ENCODE peak calls at places on chromosome 17, in four cellular contexts. R is Caco-2, B is GM20000, I is ovary. W is an unnamed sample.

GRCh38 chr17:79819534-79820276 is 19.5 kb downstream of the CBX4 start:
- DNase-seq in R (no peak), B (no peak), I (no peak), W (no peak)

GRCh38 chr17:6064855-6065254 is 5.3 kb upstream of the WSCD1 start:
- DNase-seq in R (no peak), B (no peak), I (no peak), W (no peak)

GRCh38 chr17:41910701-41911391 is 7.9 kb downstream of the ACLY start:
- DNase-seq in R (no peak), B (no peak), I (no peak), W (no peak)

GRCh38 chr17:79691931-79692330 is 38.8 kb upstream of the ENPP7 start:
- DNase-seq in R (no peak), B (no peak), I (peak; percentile 47), W (no peak)

GRCh38 chr17:41553176-41553575 is 18.7 kb downstream of the KRT9 start:
- DNase-seq in R (no peak), B (no peak), I (no peak), W (no peak)

GRCh38 chr17:70080541-70081347 is 5.7 kb downstream of the KCNJ16 start:
- DNase-seq in R (no peak), B (no peak), I (no peak), W (no peak)

GRCh38 chr17:45906927-45907622 is 12.7 kb downstream of the MAPT start:
- DNase-seq in R (no peak), B (no peak), I (no peak), W (no peak)

GRCh38 chr17:32518856-32519768 is 32.3 kb downstream of the CDK5R1 start:
- DNase-seq in R (no peak), B (peak; percentile 77), I (peak; percentile 47), W (peak; percentile 69)

GRCh38 chr17:77140878-77141767 is at the start of gene SEC14L1:
- DNase-seq in R (peak; percentile 61), B (peak; percentile 28), I (peak; percentile 59), W (peak; percentile 35)

GRCh38 chr17:47982091-47982617 is 11.2 kb downstream of the CDK5RAP3 start:
- DNase-seq in R (no peak), B (no peak), I (no peak), W (no peak)

GRCh38 chr17:67095803-67096202 is 51.4 kb downstream of the CACNG1 start:
- DNase-seq in R (no peak), B (no peak), I (no peak), W (no peak)

GRCh38 chr17:50908140-50908859 is 42.1 kb upstream of the TOB1 start:
- DNase-seq in R (no peak), B (no peak), I (no peak), W (no peak)

GRCh38 chr17:10744509-10745000 is 14.7 kb upstream of the TMEM220 start:
- DNase-seq in R (peak; percentile 31), B (no peak), I (no peak), W (no peak)

GRCh38 chr17:19533718-19534561 is at the start of gene SLC47A1:
- DNase-seq in R (peak; percentile 28), B (peak; percentile 52), I (no peak), W (peak; percentile 55)

GRCh38 chr17:57440522-57441269 is 184.4 kb downstream of the MSI2 start:
- DNase-seq in R (no peak), B (peak; percentile 65), I (peak; percentile 80), W (peak; percentile 69)
- TF ChIP-seq CTCF in R (no peak), B (peak; percentile 87), I (peak; percentile 86), W (peak; percentile 51)

DNA sequence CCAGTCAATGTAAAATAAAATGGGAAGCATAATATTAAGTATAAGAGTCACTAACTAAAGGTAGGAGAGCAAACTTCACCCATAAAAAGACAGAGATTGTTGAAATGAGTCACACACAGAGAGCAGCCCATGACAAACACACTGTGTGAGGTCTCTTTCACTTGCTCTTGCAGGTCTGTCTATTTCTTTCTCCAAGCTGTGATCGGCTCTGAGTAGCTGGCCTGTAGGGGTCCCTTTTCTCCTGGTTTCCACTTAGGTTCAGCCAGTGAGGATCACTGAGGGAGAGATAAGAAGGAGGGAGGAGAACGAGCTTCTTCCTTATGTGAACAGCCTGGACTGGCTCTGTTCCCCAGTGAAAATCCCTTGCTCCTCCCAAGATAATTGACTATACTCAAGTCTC is 133.7 kb upstream of the HS3ST3A1 start:
- DNase-seq in R (no peak), B (no peak), I (no peak), W (no peak)
- TF ChIP-seq CTCF in R (no peak), B (no peak), I (no peak), W (no peak)

GRCh38 chr17:81120149-81120484 is 45.2 kb upstream of the PVALEF start:
- DNase-seq in R (no peak), B (no peak), I (no peak), W (no peak)

GRCh38 chr17:81123052-81124048 is 42.0 kb upstream of the PVALEF start:
- DNase-seq in R (no peak), B (no peak), I (no peak), W (no peak)

GRCh38 chr17:81120695-81121621 is 44.3 kb upstream of the PVALEF start:
- DNase-seq in R (peak; percentile 39), B (no peak), I (no peak), W (no peak)

GRCh38 chr17:81124377-81124776 is 40.9 kb upstream of the PVALEF start:
- DNase-seq in R (no peak), B (no peak), I (no peak), W (no peak)

GRCh38 chr17:81121841-81122733 is 43.2 kb upstream of the PVALEF start:
- DNase-seq in R (no peak), B (no peak), I (no peak), W (no peak)
- TF ChIP-seq CTCF in R (no peak), B (no peak), I (no peak), W (no peak)

GRCh38 chr17:82126479-82127314 is 28.7 kb upstream of the FASN start:
- DNase-seq in R (no peak), B (no peak), I (no peak), W (no peak)

GRCh38 chr17:82127315-82127595 is 29.2 kb upstream of the FASN start:
- DNase-seq in R (no peak), B (no peak), I (no peak), W (no peak)

GRCh38 chr17:82128287-82128686 is 30.3 kb upstream of the FASN start:
- DNase-seq in R (no peak), B (no peak), I (no peak), W (no peak)

GRCh38 chr17:82127704-82128103 is 29.7 kb upstream of the FASN start:
- DNase-seq in R (no peak), B (no peak), I (no peak), W (no peak)

GRCh38 chr17:82129095-82129494 is 31.1 kb upstream of the FASN start:
- DNase-seq in R (no peak), B (no peak), I (no peak), W (no peak)
- TF ChIP-seq CTCF in R (no peak), B (peak; percentile 2), I (no peak), W (no peak)

DNA sequence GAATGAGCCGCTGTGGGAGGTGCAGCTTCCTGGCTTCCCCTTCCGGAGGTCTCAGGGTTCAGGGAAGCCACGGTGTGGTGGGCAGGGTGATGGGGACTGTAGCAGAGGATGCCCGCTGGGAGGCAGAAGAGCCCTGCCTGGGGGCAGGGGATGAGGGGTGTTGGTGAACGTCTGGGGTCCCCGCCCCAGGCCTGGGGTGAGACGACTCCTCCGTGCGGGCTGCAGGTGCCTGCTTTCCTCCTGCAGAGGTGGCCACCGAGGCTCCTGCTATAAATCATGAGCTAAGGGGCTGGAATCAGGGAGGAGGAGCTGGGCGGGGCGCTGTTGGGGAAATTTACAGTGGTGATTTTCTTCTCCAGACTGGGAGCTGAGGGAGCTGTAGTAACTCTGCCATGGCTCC is 167.0 kb downstream of the MRM1 start:
- DNase-seq in R (no peak), B (no peak), I (no peak), W (no peak)
- TF ChIP-seq CTCF in R (no peak), B (no peak), I (no peak), W (no peak)

DNA sequence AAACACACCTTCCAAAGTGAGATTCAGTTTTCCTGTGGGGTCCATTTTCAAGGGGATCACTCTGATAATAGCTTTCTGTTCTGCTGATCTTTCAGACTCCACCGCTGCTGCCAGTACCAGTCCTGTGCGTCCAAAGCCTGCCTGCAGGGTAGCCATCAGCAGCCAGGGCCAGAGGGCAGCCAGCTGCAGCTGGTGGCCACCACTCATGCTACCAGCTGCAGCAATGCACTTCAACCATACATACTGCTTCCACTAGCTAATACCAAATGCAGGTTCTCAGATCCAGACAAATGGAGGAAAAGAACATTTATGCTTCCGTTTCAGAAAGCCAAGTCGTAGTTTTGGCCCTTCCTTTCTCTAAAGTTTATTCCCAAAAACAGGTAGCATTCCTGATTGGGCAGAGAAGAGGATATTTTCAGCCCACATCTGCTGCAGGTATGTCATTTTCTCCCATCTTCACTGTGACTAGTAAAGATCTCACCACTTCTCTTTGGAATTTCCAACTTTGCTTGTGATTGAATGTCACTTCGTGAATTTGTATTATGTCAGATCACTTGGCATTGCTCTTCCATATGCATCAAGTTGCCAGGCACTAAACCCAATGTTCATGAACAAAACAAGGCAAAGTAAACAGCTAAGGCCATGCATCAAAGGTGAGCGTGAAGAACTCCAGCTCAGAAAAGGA is 1.8 kb downstream of the RNF43 start:
- DNase-seq in R (peak; percentile 67), B (no peak), I (no peak), W (no peak)
- TF ChIP-seq CTCF in R (peak; percentile 13), B (no peak), I (no peak), W (no peak)